ENCODE peak calls at places on chromosomes 5 and 9, in nine cellular contexts. One of them, this sample, is unnamed.
A peak's percentile ranks its signal among the peaks of the same experiment; 100 is the strongest.

GRCh38 chr5:171585981-171586380 is 166.5 kb downstream of the FGF18 start:
- DNase-seq in endothelial cell of umbilical vein: no peak
- DNase-seq in Panc1: no peak
- DNase-seq in effector memory CD4-positive, alpha-beta T cell: no peak
- DNase-seq in OCI-LY7: no peak
- DNase-seq in A549: no peak
- DNase-seq in left ventricle myocardium inferior: no peak
- DNase-seq in sigmoid colon: no peak
- DNase-seq in heart right ventricle: no peak
- DNase-seq in this sample: peak; percentile 26

GRCh38 chr9:113372059-113372458 is 4.7 kb downstream of the HDHD3 start:
- DNase-seq in sigmoid colon: no peak
- DNase-seq in left ventricle myocardium inferior: no peak
- DNase-seq in OCI-LY7: no peak
- DNase-seq in heart right ventricle: no peak
- DNase-seq in effector memory CD4-positive, alpha-beta T cell: no peak
- DNase-seq in endothelial cell of umbilical vein: no peak
- DNase-seq in Panc1: no peak
- DNase-seq in A549: no peak
- DNase-seq in this sample: no peak

GRCh38 chr5:158537343-158537742 is 562.4 kb downstream of the EBF1 start:
- DNase-seq in heart right ventricle: no peak
- DNase-seq in endothelial cell of umbilical vein: no peak
- DNase-seq in OCI-LY7: no peak
- DNase-seq in Panc1: no peak
- DNase-seq in left ventricle myocardium inferior: no peak
- DNase-seq in A549: no peak
- DNase-seq in sigmoid colon: no peak
- DNase-seq in effector memory CD4-positive, alpha-beta T cell: no peak
- DNase-seq in this sample: no peak

GRCh38 chr5:169767938-169768337 is 130.9 kb downstream of the DOCK2 start:
- DNase-seq in endothelial cell of umbilical vein: no peak
- DNase-seq in Panc1: no peak
- DNase-seq in sigmoid colon: no peak
- DNase-seq in A549: no peak
- DNase-seq in effector memory CD4-positive, alpha-beta T cell: no peak
- DNase-seq in heart right ventricle: peak; percentile 48
- DNase-seq in left ventricle myocardium inferior: peak; percentile 32
- DNase-seq in OCI-LY7: peak; percentile 7
- DNase-seq in this sample: peak; percentile 71

GRCh38 chr9:93315960-93316359 is 132.0 kb downstream of the WNK2 start:
- DNase-seq in effector memory CD4-positive, alpha-beta T cell: no peak
- DNase-seq in OCI-LY7: no peak
- DNase-seq in sigmoid colon: no peak
- DNase-seq in A549: no peak
- DNase-seq in heart right ventricle: no peak
- DNase-seq in endothelial cell of umbilical vein: no peak
- DNase-seq in Panc1: no peak
- DNase-seq in left ventricle myocardium inferior: no peak
- DNase-seq in this sample: no peak

GRCh38 chr9:5453673-5454072 is 3.3 kb downstream of the CD274 start:
- DNase-seq in effector memory CD4-positive, alpha-beta T cell: no peak
- DNase-seq in A549: no peak
- DNase-seq in OCI-LY7: no peak
- DNase-seq in endothelial cell of umbilical vein: no peak
- DNase-seq in heart right ventricle: no peak
- DNase-seq in Panc1: no peak
- DNase-seq in left ventricle myocardium inferior: no peak
- DNase-seq in sigmoid colon: no peak
- DNase-seq in this sample: no peak

GRCh38 chr9:137044042-137044441 is 1.9 kb downstream of the NPDC1 start:
- DNase-seq in heart right ventricle: no peak
- DNase-seq in left ventricle myocardium inferior: no peak
- DNase-seq in effector memory CD4-positive, alpha-beta T cell: no peak
- DNase-seq in OCI-LY7: no peak
- DNase-seq in A549: no peak
- DNase-seq in Panc1: no peak
- DNase-seq in sigmoid colon: no peak
- DNase-seq in endothelial cell of umbilical vein: no peak
- DNase-seq in this sample: no peak

GRCh38 chr5:159786901-159787691 is 129.2 kb upstream of the ADRA1B start:
- DNase-seq in OCI-LY7: no peak
- DNase-seq in A549: no peak
- DNase-seq in left ventricle myocardium inferior: peak; percentile 57
- DNase-seq in heart right ventricle: no peak
- DNase-seq in sigmoid colon: peak; percentile 92
- DNase-seq in Panc1: no peak
- DNase-seq in effector memory CD4-positive, alpha-beta T cell: no peak
- DNase-seq in endothelial cell of umbilical vein: no peak
- DNase-seq in this sample: no peak

GRCh38 chr5:36442796-36443195 is 141.1 kb upstream of the RANBP3L start:
- DNase-seq in sigmoid colon: no peak
- DNase-seq in A549: no peak
- DNase-seq in Panc1: no peak
- DNase-seq in endothelial cell of umbilical vein: peak; percentile 28
- DNase-seq in heart right ventricle: no peak
- DNase-seq in OCI-LY7: no peak
- DNase-seq in effector memory CD4-positive, alpha-beta T cell: no peak
- DNase-seq in left ventricle myocardium inferior: no peak
- DNase-seq in this sample: no peak

GRCh38 chr5:3596261-3596825 is 711 bp downstream of the IRX1 start:
- DNase-seq in left ventricle myocardium inferior: no peak
- DNase-seq in OCI-LY7: no peak
- DNase-seq in endothelial cell of umbilical vein: no peak
- DNase-seq in A549: no peak
- DNase-seq in sigmoid colon: no peak
- DNase-seq in heart right ventricle: no peak
- DNase-seq in effector memory CD4-positive, alpha-beta T cell: no peak
- DNase-seq in Panc1: no peak
- DNase-seq in this sample: peak; percentile 78

GRCh38 chr9:1051286-1052118 is 1.3 kb downstream of the DMRT2 start:
- DNase-seq in endothelial cell of umbilical vein: no peak
- DNase-seq in Panc1: no peak
- DNase-seq in heart right ventricle: no peak
- DNase-seq in OCI-LY7: peak; percentile 78
- DNase-seq in left ventricle myocardium inferior: peak; percentile 27
- DNase-seq in A549: peak; percentile 65
- DNase-seq in sigmoid colon: no peak
- DNase-seq in effector memory CD4-positive, alpha-beta T cell: no peak
- DNase-seq in this sample: peak; percentile 59

GRCh38 chr9:70042461-70043215 is 1.0 kb upstream of the MAMDC2 start:
- DNase-seq in endothelial cell of umbilical vein: no peak
- DNase-seq in heart right ventricle: no peak
- DNase-seq in A549: no peak
- DNase-seq in effector memory CD4-positive, alpha-beta T cell: no peak
- DNase-seq in OCI-LY7: no peak
- DNase-seq in Panc1: no peak
- DNase-seq in left ventricle myocardium inferior: no peak
- DNase-seq in sigmoid colon: peak; percentile 61
- DNase-seq in this sample: no peak

DNA sequence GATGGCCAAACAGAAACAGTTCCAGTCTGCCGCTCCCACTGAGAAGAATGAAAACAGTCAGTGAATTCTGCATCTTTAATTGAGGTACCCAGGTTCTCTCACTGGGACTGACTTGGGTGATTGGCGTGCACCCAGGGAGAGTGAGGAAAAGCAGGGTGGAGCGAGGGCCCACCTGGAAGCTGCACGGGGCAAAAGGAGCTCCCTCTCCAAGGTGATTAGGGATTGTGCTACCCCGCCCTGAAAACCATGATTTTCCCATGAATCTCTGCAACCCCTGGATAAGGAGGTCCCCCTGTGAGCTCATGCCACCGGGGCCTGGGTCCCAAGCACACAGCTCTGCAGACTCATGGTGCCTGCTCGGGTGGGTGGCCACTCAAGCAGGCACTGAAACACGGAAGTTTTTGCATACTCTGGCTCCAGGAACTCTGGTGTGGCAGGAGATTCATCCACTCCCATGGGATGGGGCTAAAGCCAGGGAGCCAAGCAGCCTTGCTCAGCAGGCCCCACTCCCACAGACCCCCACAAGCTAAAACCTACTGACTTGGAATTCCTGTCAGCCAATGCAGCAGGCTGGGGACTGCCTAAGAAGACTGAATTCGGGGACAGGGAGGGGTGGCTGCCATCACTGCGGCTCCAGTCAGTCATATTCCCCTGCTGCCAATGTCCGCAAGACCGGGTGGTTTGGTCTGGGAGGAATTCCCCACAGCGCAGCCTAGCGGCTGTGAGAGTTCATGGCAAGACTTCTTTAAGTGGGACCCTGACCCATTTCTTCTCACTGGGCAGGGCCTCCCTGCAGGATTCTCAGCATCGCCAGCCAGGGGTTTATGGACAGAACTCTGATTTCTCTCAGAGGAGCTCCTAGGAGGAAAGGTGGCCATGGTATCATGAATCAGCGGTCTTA is 652.2 kb upstream of the RGMB start:
- DNase-seq in Panc1: no peak
- DNase-seq in sigmoid colon: no peak
- DNase-seq in effector memory CD4-positive, alpha-beta T cell: no peak
- DNase-seq in left ventricle myocardium inferior: no peak
- DNase-seq in OCI-LY7: no peak
- DNase-seq in endothelial cell of umbilical vein: no peak
- DNase-seq in heart right ventricle: no peak
- DNase-seq in A549: no peak
- DNase-seq in this sample: peak; percentile 71
- H3K4me3 ChIP-seq in Panc1: no peak overlapping the region
- H3K4me3 ChIP-seq in sigmoid colon: no peak overlapping the region
- H3K4me3 ChIP-seq in effector memory CD4-positive, alpha-beta T cell: no peak overlapping the region
- H3K4me3 ChIP-seq in left ventricle myocardium inferior: no peak overlapping the region
- H3K4me3 ChIP-seq in OCI-LY7: no peak overlapping the region
- H3K4me3 ChIP-seq in endothelial cell of umbilical vein: no peak overlapping the region
- H3K4me3 ChIP-seq in heart right ventricle: no peak overlapping the region
- H3K4me3 ChIP-seq in A549: no peak overlapping the region
- H3K4me3 ChIP-seq in this sample: no peak overlapping the region

GRCh38 chr9:79708541-79708940 is 136.8 kb downstream of the TLE4 start:
- DNase-seq in Panc1: no peak
- DNase-seq in effector memory CD4-positive, alpha-beta T cell: no peak
- DNase-seq in left ventricle myocardium inferior: no peak
- DNase-seq in endothelial cell of umbilical vein: no peak
- DNase-seq in A549: no peak
- DNase-seq in sigmoid colon: no peak
- DNase-seq in OCI-LY7: no peak
- DNase-seq in heart right ventricle: no peak
- DNase-seq in this sample: no peak

GRCh38 chr9:79709945-79710674 is 138.3 kb downstream of the TLE4 start:
- DNase-seq in left ventricle myocardium inferior: no peak
- DNase-seq in sigmoid colon: no peak
- DNase-seq in A549: no peak
- DNase-seq in endothelial cell of umbilical vein: no peak
- DNase-seq in heart right ventricle: no peak
- DNase-seq in effector memory CD4-positive, alpha-beta T cell: no peak
- DNase-seq in OCI-LY7: no peak
- DNase-seq in Panc1: no peak
- DNase-seq in this sample: no peak

GRCh38 chr9:79707589-79707988 is 135.8 kb downstream of the TLE4 start:
- DNase-seq in Panc1: no peak
- DNase-seq in effector memory CD4-positive, alpha-beta T cell: no peak
- DNase-seq in OCI-LY7: no peak
- DNase-seq in left ventricle myocardium inferior: no peak
- DNase-seq in sigmoid colon: no peak
- DNase-seq in A549: no peak
- DNase-seq in heart right ventricle: no peak
- DNase-seq in endothelial cell of umbilical vein: no peak
- DNase-seq in this sample: no peak

GRCh38 chr9:79705704-79706103 is 133.9 kb downstream of the TLE4 start:
- DNase-seq in effector memory CD4-positive, alpha-beta T cell: no peak
- DNase-seq in left ventricle myocardium inferior: no peak
- DNase-seq in sigmoid colon: no peak
- DNase-seq in A549: no peak
- DNase-seq in OCI-LY7: no peak
- DNase-seq in Panc1: no peak
- DNase-seq in endothelial cell of umbilical vein: no peak
- DNase-seq in heart right ventricle: no peak
- DNase-seq in this sample: no peak

GRCh38 chr9:79706512-79706911 is 134.7 kb downstream of the TLE4 start:
- DNase-seq in Panc1: no peak
- DNase-seq in left ventricle myocardium inferior: no peak
- DNase-seq in effector memory CD4-positive, alpha-beta T cell: no peak
- DNase-seq in OCI-LY7: no peak
- DNase-seq in A549: no peak
- DNase-seq in endothelial cell of umbilical vein: no peak
- DNase-seq in sigmoid colon: no peak
- DNase-seq in heart right ventricle: no peak
- DNase-seq in this sample: no peak
- H3K4me1 ChIP-seq in Panc1: no peaks in the 10 kb centered on the region
- H3K4me1 ChIP-seq in left ventricle myocardium inferior: no peaks in the 10 kb centered on the region
- H3K4me1 ChIP-seq in effector memory CD4-positive, alpha-beta T cell: no peaks in the 10 kb centered on the region
- H3K4me1 ChIP-seq in OCI-LY7: no peaks in the 10 kb centered on the region
- H3K4me1 ChIP-seq in A549: no peaks in the 10 kb centered on the region
- H3K4me1 ChIP-seq in endothelial cell of umbilical vein: no peaks in the 10 kb centered on the region
- H3K4me1 ChIP-seq in sigmoid colon: no peaks in the 10 kb centered on the region
- H3K4me1 ChIP-seq in heart right ventricle: no peaks in the 10 kb centered on the region
- H3K4me1 ChIP-seq in this sample: no peaks in the 10 kb centered on the region

GRCh38 chr9:121300283-121301119 is 32.5 kb downstream of the GSN start:
- DNase-seq in heart right ventricle: no peak
- DNase-seq in endothelial cell of umbilical vein: no peak
- DNase-seq in left ventricle myocardium inferior: no peak
- DNase-seq in A549: no peak
- DNase-seq in OCI-LY7: no peak
- DNase-seq in sigmoid colon: peak; percentile 58
- DNase-seq in Panc1: no peak
- DNase-seq in effector memory CD4-positive, alpha-beta T cell: no peak
- DNase-seq in this sample: no peak

GRCh38 chr9:121302786-121303185 is 34.8 kb downstream of the GSN start:
- DNase-seq in heart right ventricle: no peak
- DNase-seq in Panc1: no peak
- DNase-seq in A549: no peak
- DNase-seq in endothelial cell of umbilical vein: no peak
- DNase-seq in sigmoid colon: peak; percentile 50
- DNase-seq in OCI-LY7: no peak
- DNase-seq in effector memory CD4-positive, alpha-beta T cell: no peak
- DNase-seq in left ventricle myocardium inferior: no peak
- DNase-seq in this sample: no peak

GRCh38 chr9:121301881-121302286 is 33.9 kb downstream of the GSN start:
- DNase-seq in effector memory CD4-positive, alpha-beta T cell: no peak
- DNase-seq in endothelial cell of umbilical vein: no peak
- DNase-seq in OCI-LY7: no peak
- DNase-seq in heart right ventricle: no peak
- DNase-seq in Panc1: no peak
- DNase-seq in left ventricle myocardium inferior: no peak
- DNase-seq in sigmoid colon: peak; percentile 61
- DNase-seq in A549: no peak
- DNase-seq in this sample: no peak

GRCh38 chr9:121303456-121304451 is 35.8 kb downstream of the GSN start:
- DNase-seq in heart right ventricle: no peak
- DNase-seq in Panc1: no peak
- DNase-seq in endothelial cell of umbilical vein: no peak
- DNase-seq in OCI-LY7: no peak
- DNase-seq in sigmoid colon: peak; percentile 63
- DNase-seq in A549: peak; percentile 64
- DNase-seq in effector memory CD4-positive, alpha-beta T cell: no peak
- DNase-seq in left ventricle myocardium inferior: no peak
- DNase-seq in this sample: no peak

GRCh38 chr9:121302341-121302740 is 34.4 kb downstream of the GSN start:
- DNase-seq in heart right ventricle: no peak
- DNase-seq in endothelial cell of umbilical vein: no peak
- DNase-seq in Panc1: no peak
- DNase-seq in left ventricle myocardium inferior: no peak
- DNase-seq in A549: no peak
- DNase-seq in OCI-LY7: no peak
- DNase-seq in effector memory CD4-positive, alpha-beta T cell: no peak
- DNase-seq in sigmoid colon: peak; percentile 66
- DNase-seq in this sample: no peak
- H3K4me3 ChIP-seq in heart right ventricle: no peak overlapping the region
- H3K4me3 ChIP-seq in endothelial cell of umbilical vein: no peak overlapping the region
- H3K4me3 ChIP-seq in Panc1: no peak overlapping the region
- H3K4me3 ChIP-seq in left ventricle myocardium inferior: peak overlapping the region; percentile 72
- H3K4me3 ChIP-seq in A549: no peak overlapping the region
- H3K4me3 ChIP-seq in OCI-LY7: no peak overlapping the region
- H3K4me3 ChIP-seq in effector memory CD4-positive, alpha-beta T cell: no peak overlapping the region
- H3K4me3 ChIP-seq in sigmoid colon: peak overlapping the region; percentile 67
- H3K4me3 ChIP-seq in this sample: no peak overlapping the region

GRCh38 chr9:84966876-84967830 is 297.6 kb downstream of the NTRK2 start:
- DNase-seq in endothelial cell of umbilical vein: no peak
- DNase-seq in Panc1: no peak
- DNase-seq in left ventricle myocardium inferior: no peak
- DNase-seq in sigmoid colon: no peak
- DNase-seq in heart right ventricle: no peak
- DNase-seq in effector memory CD4-positive, alpha-beta T cell: no peak
- DNase-seq in OCI-LY7: no peak
- DNase-seq in A549: no peak
- DNase-seq in this sample: peak; percentile 93
- H3K4me1 ChIP-seq in endothelial cell of umbilical vein: no peaks in the 10 kb centered on the region
- H3K4me1 ChIP-seq in Panc1: no peaks in the 10 kb centered on the region
- H3K4me1 ChIP-seq in left ventricle myocardium inferior: no peaks in the 10 kb centered on the region
- H3K4me1 ChIP-seq in sigmoid colon: no peaks in the 10 kb centered on the region
- H3K4me1 ChIP-seq in heart right ventricle: no peaks in the 10 kb centered on the region
- H3K4me1 ChIP-seq in effector memory CD4-positive, alpha-beta T cell: no peaks in the 10 kb centered on the region
- H3K4me1 ChIP-seq in OCI-LY7: no peaks in the 10 kb centered on the region
- H3K4me1 ChIP-seq in A549: peaks cover 29% of the 10 kb centered on the region
- H3K4me1 ChIP-seq in this sample: no peaks in the 10 kb centered on the region